ENCODE peak calls at places on chromosomes 7 and 10, in five cellular contexts. G is neural progenitor cell, C is hepatocyte, Z is H9, A is mammary epithelial cell. P is an unnamed sample. For H3K79me2, the result is how much of the 10 kb centered on the place peaks cover.

GRCh38 chr10:930415-931325 is 835 bp downstream of the LARP4B start:
- DNase-seq in G (peak), C (peak), Z (peak), A (peak), P (peak)

GRCh38 chr10:118342638-118343020 is 505 bp upstream of the FAM204A start:
- DNase-seq in G (no peak), C (no peak), Z (no peak), A (no peak), P (no peak)

GRCh38 chr10:47384148-47384921 is at the start of gene ZNF488:
- DNase-seq in G (peak), C (peak), Z (peak), A (peak), P (peak)

GRCh38 chr10:68106656-68107055 is 2.6 kb upstream of the MYPN start:
- DNase-seq in G (no peak), C (no peak), Z (no peak), A (peak), P (peak)

GRCh38 chr10:17214486-17214885 is 13.0 kb upstream of the TRDMT1 start:
- DNase-seq in G (no peak), C (no peak), Z (no peak), A (no peak), P (no peak)

GRCh38 chr7:2175514-2175913 is 57.2 kb downstream of the MAD1L1 start:
- DNase-seq in G (no peak), C (peak), Z (no peak), A (peak), P (peak)

GRCh38 chr10:86753056-86753455 is 3.4 kb upstream of the BMPR1A start:
- DNase-seq in G (no peak), C (no peak), Z (no peak), A (no peak), P (no peak)

GRCh38 chr7:34107306-34107705 is 202.0 kb downstream of the BMPER start:
- DNase-seq in G (no peak), C (no peak), Z (no peak), A (peak), P (no peak)

GRCh38 chr10:62545667-62546066 is 171.5 kb downstream of the ZNF365 start:
- DNase-seq in G (no peak), C (no peak), Z (no peak), A (peak), P (no peak)

GRCh38 chr7:83547526-83547925 is 101.4 kb downstream of the SEMA3E start:
- DNase-seq in G (no peak), C (peak), Z (no peak), A (peak), P (no peak)

GRCh38 chr7:74283858-74284447 is 5.3 kb upstream of the CLIP2 start:
- DNase-seq in G (no peak), C (no peak), Z (no peak), A (no peak), P (no peak)

GRCh38 chr10:99232357-99232999 is 3.2 kb downstream of the HPSE2 start:
- DNase-seq in G (peak), C (peak), Z (peak), A (no peak), P (no peak)

GRCh38 chr7:25982684-25983083 is 169.3 kb upstream of the NFE2L3 start:
- DNase-seq in G (no peak), C (no peak), Z (no peak), A (no peak), P (no peak)

GRCh38 chr7:16754869-16755317 is 1.3 kb downstream of the TSPAN13 start:
- DNase-seq in G (no peak), C (peak), Z (no peak), A (peak), P (no peak)

GRCh38 chr7:83520706-83521105 is 128.2 kb downstream of the SEMA3E start:
- DNase-seq in G (no peak), C (no peak), Z (no peak), A (no peak), P (no peak)

GRCh38 chr10:116254422-116255152 is 18.4 kb downstream of the GFRA1 start:
- DNase-seq in G (peak), C (no peak), Z (no peak), A (no peak), P (no peak)

GRCh38 chr7:150824379-150825177 is 24.0 kb downstream of the TMEM176A start:
- DNase-seq in G (no peak), C (no peak), Z (no peak), A (no peak), P (peak)

GRCh38 chr7:128932862-128933821 is 4.6 kb upstream of the IRF5 start:
- DNase-seq in G (no peak), C (no peak), Z (no peak), A (no peak), P (peak)

GRCh38 chr7:17564678-17565209 is 266.3 kb downstream of the AHR start:
- DNase-seq in G (no peak), C (no peak), Z (no peak), A (peak), P (no peak)

GRCh38 chr7:2956526-2957368 is 86.9 kb downstream of the CARD11 start:
- DNase-seq in G (no peak), C (peak), Z (no peak), A (peak), P (no peak)

GRCh38 chr10:52359466-52359865 is 45.4 kb downstream of the DKK1 start:
- DNase-seq in G (no peak), C (no peak), Z (no peak), A (peak), P (no peak)

GRCh38 chr10:575312-576129 is 113.9 kb downstream of the DIP2C start:
- DNase-seq in G (no peak), C (no peak), Z (no peak), A (peak), P (no peak)

GRCh38 chr10:117246997-117247667 is 6.2 kb downstream of the SLC18A2 start:
- DNase-seq in G (no peak), C (no peak), Z (no peak), A (no peak), P (no peak)

GRCh38 chr10:86968271-86968993 is at the start of gene ADIRF:
- DNase-seq in G (no peak), C (peak), Z (peak), A (peak), P (peak)

GRCh38 chr10:52485486-52485885 is 171.4 kb downstream of the DKK1 start:
- DNase-seq in G (no peak), C (no peak), Z (no peak), A (no peak), P (no peak)

GRCh38 chr10:122342293-122343134 is 32.0 kb upstream of the PLEKHA1 start:
- DNase-seq in G (peak), C (peak), Z (no peak), A (peak), P (peak)

GRCh38 chr10:106224676-106225075 is 939.8 kb downstream of the SORCS1 start:
- DNase-seq in G (no peak), C (no peak), Z (no peak), A (peak), P (no peak)

GRCh38 chr10:34017281-34017680 is 682.8 kb upstream of the NRP1 start:
- DNase-seq in G (peak), C (no peak), Z (peak), A (no peak), P (no peak)
- H2AFZ ChIP-seq in G (no peak), C (no peak), Z (no peak), A (no peak), P (no peak)

DNA sequence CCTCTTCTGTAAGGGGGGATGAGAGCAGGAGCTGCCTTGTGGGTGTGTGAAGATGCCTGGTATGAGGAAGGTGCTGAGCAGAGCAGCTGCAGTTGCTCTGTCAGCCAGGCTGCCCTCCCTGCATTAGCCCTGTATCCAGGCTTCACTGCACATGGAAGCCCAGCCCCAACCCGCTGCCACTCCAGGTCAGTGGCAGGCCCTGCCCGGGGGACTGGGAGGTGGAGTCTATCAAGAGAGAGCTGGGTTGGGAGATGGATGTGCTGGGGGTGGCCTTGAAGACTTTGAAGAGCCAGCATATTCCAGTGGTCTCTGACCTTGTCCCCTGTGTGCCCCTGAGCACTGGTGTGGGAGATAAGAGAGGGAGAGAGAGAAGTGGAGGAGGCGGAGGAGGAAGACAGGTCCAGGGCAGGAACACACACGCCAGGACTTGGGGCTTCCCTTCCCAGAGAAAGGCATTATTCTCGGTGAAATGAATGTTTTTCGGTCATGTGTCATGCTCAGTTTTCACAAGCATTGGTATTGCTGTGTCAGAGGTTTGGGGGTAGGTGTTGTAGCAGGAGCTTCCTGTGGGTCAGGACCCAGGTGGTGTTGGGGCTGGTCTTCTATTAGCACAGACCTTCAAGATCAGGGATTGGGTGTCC is 2.6 kb downstream of the PPIF start:
- DNase-seq in G (no peak), C (no peak), Z (peak), A (peak), P (peak)
- H3K79me2 ChIP-seq in G (under half), C (under half), Z (under half), A (half or more), P (half or more)

GRCh38 chr7:461118-461452 is 58.6 kb downstream of the PDGFA start:
- DNase-seq in G (no peak), C (no peak), Z (no peak), A (no peak), P (peak)
- H3K4me2 ChIP-seq in G (peak), C (peak), Z (no peak), A (no peak), P (peak)

GRCh38 chr7:87152897-87153641 is 816 bp downstream of the DMTF1 start:
- DNase-seq in G (peak), C (peak), Z (no peak), A (peak), P (peak)
- H2AFZ ChIP-seq in G (no peak), C (peak), Z (no peak), A (peak), P (peak)

GRCh38 chr7:151960449-151960848 is 4.2 kb downstream of the GALNTL5 start:
- DNase-seq in G (no peak), C (no peak), Z (no peak), A (no peak), P (no peak)
- H3K79me2 ChIP-seq in G (under half), C (under half), Z (under half), A (under half), P (under half)

GRCh38 chr10:80506189-80506575 is 31.5 kb upstream of the SH2D4B start:
- DNase-seq in G (no peak), C (peak), Z (no peak), A (peak), P (no peak)
- H3K4me2 ChIP-seq in G (no peak), C (peak), Z (no peak), A (peak), P (no peak)

GRCh38 chr10:101446947-101447346 is 93.0 kb downstream of the BTRC start:
- DNase-seq in G (no peak), C (no peak), Z (no peak), A (no peak), P (no peak)
- H2AFZ ChIP-seq in G (no peak), C (no peak), Z (no peak), A (no peak), P (no peak)

GRCh38 chr10:113027230-113027573 is 77.2 kb downstream of the TCF7L2 start:
- DNase-seq in G (no peak), C (no peak), Z (no peak), A (no peak), P (no peak)
- H3K79me2 ChIP-seq in G (half or more), C (half or more), Z (half or more), A (half or more), P (under half)

GRCh38 chr10:8052344-8052969 is 2.0 kb upstream of the GATA3 start:
- DNase-seq in G (peak), C (peak), Z (no peak), A (peak), P (peak)

GRCh38 chr10:8052970-8053445 is 1.5 kb upstream of the GATA3 start:
- DNase-seq in G (no peak), C (no peak), Z (no peak), A (no peak), P (no peak)

GRCh38 chr10:8054243-8054497 is 318 bp upstream of the GATA3 start:
- DNase-seq in G (no peak), C (no peak), Z (no peak), A (no peak), P (peak)

GRCh38 chr10:8054498-8055407 is at the start of gene GATA3:
- DNase-seq in G (peak), C (peak), Z (peak), A (peak), P (peak)

GRCh38 chr10:8053446-8054242 is 844 bp upstream of the GATA3 start:
- DNase-seq in G (peak), C (peak), Z (peak), A (peak), P (peak)
- H3K4me2 ChIP-seq in G (peak), C (peak), Z (peak), A (peak), P (peak)

DNA sequence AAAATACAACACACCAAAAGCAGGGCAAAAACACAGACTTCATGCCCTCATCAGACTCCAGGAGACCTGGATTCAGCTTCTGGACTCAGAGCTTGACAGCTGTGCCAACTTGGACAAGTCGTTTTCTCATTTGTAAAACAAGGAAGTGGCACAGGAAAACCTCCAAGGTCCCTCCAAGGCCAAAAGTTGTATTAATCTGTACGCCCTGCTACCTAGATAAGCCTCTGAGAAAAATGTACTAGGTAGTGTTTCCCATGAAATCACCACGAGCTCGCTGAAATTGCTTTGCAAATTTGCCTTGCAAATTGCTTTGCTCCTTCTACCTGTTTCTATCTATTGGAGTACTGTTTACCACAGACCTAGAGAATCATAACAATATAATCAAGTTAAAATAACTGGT is 157.9 kb upstream of the CHST15 start:
- DNase-seq in G (no peak), C (no peak), Z (no peak), A (no peak), P (no peak)
- H2AFZ ChIP-seq in G (no peak), C (no peak), Z (no peak), A (no peak), P (no peak)